ENCODE peak calls at places on chromosomes 7 and 10, in nine cellular contexts. V is A549; T is body of pancreas; F is astrocyte; E is RWPE2; P is pancreas; I is CD4-positive, alpha-beta memory T cell; Z is mesenchymal stem cell; B is endodermal cell. X is an unnamed sample.

GRCh38 chr7:94969434-94970084 is 62.2 kb downstream of the PPP1R9A start:
- DNase-seq in V (no peak), E (no peak), P (no peak), I (no peak), T (no peak), B (peak; percentile 72), Z (no peak), F (no peak), X (no peak)

GRCh38 chr7:152145853-152146466 is 120.5 kb downstream of the GALNT11 start:
- DNase-seq in E (no peak), I (peak; percentile 45), B (peak; percentile 75), F (peak; percentile 88), T (no peak), V (peak; percentile 32), P (no peak), Z (peak; percentile 41), X (no peak)

GRCh38 chr10:74021248-74022055 is 23.5 kb downstream of the VCL start:
- DNase-seq in T (no peak), I (no peak), E (no peak), Z (peak; percentile 96), B (no peak), V (no peak), P (no peak), F (peak; percentile 65), X (no peak)

GRCh38 chr7:93331706-93332105 is 99.5 kb downstream of the VPS50 start:
- DNase-seq in P (no peak), T (no peak), B (no peak), F (no peak), I (no peak), E (no peak), V (no peak), Z (no peak), X (no peak)

GRCh38 chr10:81831060-81831459 is 43.9 kb upstream of the NRG3 start:
- DNase-seq in Z (no peak), I (no peak), E (no peak), T (no peak), V (no peak), B (no peak), P (peak; percentile 34), F (no peak), X (no peak)

GRCh38 chr10:71840177-71840711 is 10.8 kb downstream of the PSAP start:
- DNase-seq in T (peak; percentile 64), E (peak; percentile 83), V (peak; percentile 76), B (peak; percentile 97), P (no peak), Z (peak; percentile 98), I (no peak), F (peak; percentile 98), X (no peak)

GRCh38 chr10:98016781-98017475 is 13.5 kb downstream of the CRTAC1 start:
- DNase-seq in P (no peak), I (no peak), B (no peak), F (no peak), E (no peak), V (no peak), T (no peak), Z (no peak), X (no peak)

GRCh38 chr10:14953452-14954000 is 370 bp downstream of the DCLRE1C start:
- DNase-seq in I (peak; percentile 9), E (peak; percentile 51), V (peak; percentile 57), B (no peak), Z (peak; percentile 83), F (peak; percentile 61), P (no peak), T (peak; percentile 42), X (peak; percentile 44)

GRCh38 chr7:35906191-35906908 is 105.5 kb downstream of the SEPTIN7 start:
- DNase-seq in T (peak; percentile 60), P (no peak), F (peak; percentile 57), E (no peak), I (peak; percentile 73), V (peak; percentile 38), B (peak; percentile 85), Z (peak; percentile 85), X (no peak)

GRCh38 chr7:137329411-137329810 is 14.1 kb downstream of the PTN start:
- DNase-seq in I (no peak), P (no peak), B (no peak), V (no peak), E (no peak), Z (no peak), F (peak; percentile 55), T (no peak), X (no peak)

GRCh38 chr10:48582970-48583369 is 21.9 kb downstream of the ARHGAP22 start:
- DNase-seq in T (no peak), V (no peak), Z (no peak), P (no peak), E (no peak), F (no peak), B (no peak), I (no peak), X (no peak)

GRCh38 chr7:112770051-112770450 is 20.1 kb downstream of the TMEM168 start:
- DNase-seq in B (no peak), P (no peak), F (peak; percentile 13), I (no peak), T (no peak), E (peak; percentile 90), V (no peak), Z (no peak), X (peak; percentile 72)

GRCh38 chr7:112160771-112161150 is 45.4 kb downstream of the DOCK4 start:
- DNase-seq in B (no peak), F (no peak), I (no peak), Z (peak; percentile 40), P (no peak), E (no peak), V (no peak), T (no peak), X (no peak)

GRCh38 chr7:134470864-134471263 is 12.0 kb upstream of the AKR1B1 start:
- DNase-seq in F (peak; percentile 61), I (no peak), V (peak; percentile 74), Z (peak; percentile 84), T (no peak), P (no peak), B (no peak), E (no peak), X (no peak)

GRCh38 chr10:3887885-3888476 is 103.0 kb upstream of the KLF6 start:
- DNase-seq in P (no peak), V (peak; percentile 47), T (no peak), F (peak; percentile 95), Z (peak; percentile 99), I (peak; percentile 74), E (peak; percentile 77), B (peak; percentile 88), X (no peak)

DNA sequence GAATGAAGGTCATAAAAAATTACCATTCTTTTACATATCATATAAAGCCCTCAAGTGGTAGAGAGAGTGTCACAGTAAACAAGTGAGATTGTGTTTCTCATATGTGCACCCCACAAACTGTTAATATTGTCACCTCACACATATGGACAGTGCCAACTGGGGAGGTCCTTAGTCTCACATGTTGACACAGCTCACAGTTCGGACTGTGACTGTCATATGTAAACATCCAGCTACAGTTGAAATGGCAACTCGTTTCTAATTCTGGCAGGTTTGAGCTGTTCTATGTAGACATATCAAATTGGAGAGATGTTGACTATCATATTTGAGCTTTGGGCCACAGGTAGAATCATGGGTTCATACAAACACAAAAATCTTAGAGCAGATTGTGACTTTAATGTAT is 39.4 kb upstream of the ZNF107 start:
- DNase-seq in B (no peak), I (no peak), F (no peak), E (no peak), P (no peak), Z (no peak), V (no peak), T (no peak), X (no peak)
- H3K9me3 ChIP-seq in B (peaks cover 19% of the 10 kb centered on the region), I (no peaks in the 10 kb centered on the region), F (no peaks in the 10 kb centered on the region), E (no peaks in the 10 kb centered on the region), P (no peaks in the 10 kb centered on the region), Z (peaks cover 5% of the 10 kb centered on the region), V (peaks cover 12% of the 10 kb centered on the region), T (no peaks in the 10 kb centered on the region), X (no peaks in the 10 kb centered on the region)

DNA sequence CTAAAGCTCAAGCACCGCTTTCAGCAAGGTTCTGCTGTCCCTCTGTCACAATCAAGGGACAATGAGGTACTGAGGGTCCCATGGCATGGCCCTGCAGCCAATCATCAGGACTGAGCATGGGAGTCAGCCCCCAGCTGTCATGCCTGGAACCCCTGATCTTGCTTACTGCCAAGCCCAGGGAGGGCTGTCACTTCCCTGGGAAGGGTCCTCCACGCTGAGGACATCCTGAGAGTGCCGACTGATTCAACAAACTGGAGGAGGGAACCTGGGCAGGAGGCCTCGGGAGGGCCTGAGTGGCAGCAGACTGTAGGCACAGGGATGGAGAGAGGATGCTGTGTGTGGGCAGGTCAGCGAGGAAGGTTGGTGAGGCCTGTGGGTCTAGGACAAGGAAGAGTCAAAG is 154.3 kb downstream of the ZNF248 start:
- DNase-seq in F (no peak), P (no peak), T (no peak), Z (no peak), I (no peak), B (no peak), V (no peak), E (peak; percentile 7), X (no peak)
- H3K9me3 ChIP-seq in F (no peaks in the 10 kb centered on the region), P (no peaks in the 10 kb centered on the region), T (no peaks in the 10 kb centered on the region), Z (no peaks in the 10 kb centered on the region), I (no peaks in the 10 kb centered on the region), B (peaks cover 28% of the 10 kb centered on the region), V (no peaks in the 10 kb centered on the region), E (no peaks in the 10 kb centered on the region), X (peaks cover 7% of the 10 kb centered on the region)

GRCh38 chr10:85045046-85045445 is 716.7 kb downstream of the CCSER2 start:
- DNase-seq in V (no peak), Z (no peak), B (no peak), E (no peak), P (no peak), I (no peak), F (no peak), T (no peak), X (no peak)

GRCh38 chr10:85043207-85043606 is 714.8 kb downstream of the CCSER2 start:
- DNase-seq in I (no peak), E (no peak), B (peak; percentile 70), Z (no peak), V (no peak), T (no peak), F (no peak), P (no peak), X (no peak)

GRCh38 chr10:85048644-85049043 is 720.3 kb downstream of the CCSER2 start:
- DNase-seq in F (no peak), P (no peak), I (no peak), V (no peak), Z (no peak), T (no peak), B (no peak), E (no peak), X (no peak)

GRCh38 chr10:85047170-85047834 is 718.9 kb downstream of the CCSER2 start:
- DNase-seq in P (no peak), Z (no peak), E (no peak), V (no peak), B (no peak), I (no peak), T (no peak), F (no peak), X (no peak)

GRCh38 chr10:85047979-85048378 is 719.6 kb downstream of the CCSER2 start:
- DNase-seq in V (no peak), T (no peak), P (no peak), Z (no peak), F (no peak), I (no peak), E (no peak), B (no peak), X (no peak)
- H3K9me3 ChIP-seq in V (no peaks in the 10 kb centered on the region), T (no peaks in the 10 kb centered on the region), P (no peaks in the 10 kb centered on the region), Z (peaks cover 18% of the 10 kb centered on the region), F (no peaks in the 10 kb centered on the region), I (no peaks in the 10 kb centered on the region), E (no peaks in the 10 kb centered on the region), B (peaks cover 6% of the 10 kb centered on the region), X (no peaks in the 10 kb centered on the region)

DNA sequence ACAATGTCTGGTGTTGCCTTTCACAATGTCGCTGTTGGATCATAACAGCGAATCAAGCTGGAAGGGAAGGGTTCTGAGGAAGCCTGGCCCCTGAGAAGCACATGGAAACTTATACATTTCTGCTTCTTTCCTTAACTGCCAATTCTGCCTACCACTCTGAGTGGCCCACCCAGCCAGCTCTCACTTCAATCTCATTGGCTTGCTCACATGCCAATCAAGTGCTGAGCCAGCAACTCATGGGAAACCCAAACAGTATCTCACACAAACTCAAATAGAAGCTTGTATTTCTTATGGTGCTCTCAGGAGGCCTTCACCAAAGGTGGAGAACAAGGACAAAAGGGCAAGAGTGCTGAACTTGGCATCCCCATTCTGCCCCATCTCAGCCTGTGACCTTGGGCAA is 117.4 kb upstream of the GPR26 start:
- DNase-seq in V (no peak), Z (no peak), E (no peak), T (no peak), F (no peak), I (no peak), B (peak; percentile 72), P (no peak), X (no peak)
- H3K9me3 ChIP-seq in V (no peaks in the 10 kb centered on the region), Z (peaks cover 2% of the 10 kb centered on the region), E (no peaks in the 10 kb centered on the region), T (no peaks in the 10 kb centered on the region), F (no peaks in the 10 kb centered on the region), I (no peaks in the 10 kb centered on the region), B (no peaks in the 10 kb centered on the region), P (no peaks in the 10 kb centered on the region), X (no peaks in the 10 kb centered on the region)